ENCODE peak calls at places on chromosomes 4 and X, in eight cellular contexts. Q is AG04449, W is iris pigment epithelial cell, D is Ammon's horn, X is caudate nucleus, J is HS-5, V is Karpas-422, C is SJSA1. P is an unnamed sample.

GRCh38 chr4:32985256-32985655 is 2265.1 kb downstream of the PCDH7 start:
- DNase-seq in Q (no peak), C (no peak), X (no peak), D (no peak), V (no peak), W (peak), J (peak), P (no peak)

GRCh38 chr4:7686166-7686870 is 251.6 kb upstream of the PSAPL1 start:
- DNase-seq in X (no peak), W (no peak), J (no peak), D (no peak), C (no peak), V (no peak), Q (no peak), P (no peak)

GRCh38 chr4:186067757-186068385 is 1.1 kb upstream of the TLR3 start:
- DNase-seq in C (peak), V (peak), Q (no peak), X (peak), W (peak), J (peak), D (peak), P (peak)

GRCh38 chr4:120821986-120822385 is 100.5 kb downstream of the PRDM5 start:
- DNase-seq in J (no peak), C (no peak), V (no peak), W (no peak), X (no peak), Q (no peak), D (peak), P (no peak)

GRCh38 chr4:2290488-2290887 is 28.6 kb upstream of the MXD4 start:
- DNase-seq in Q (no peak), D (no peak), V (peak), X (no peak), J (no peak), W (no peak), C (no peak), P (peak)

GRCh38 chrX:94831364-94831763 is 1157.4 kb downstream of the FAM133A start:
- DNase-seq in J (no peak), C (no peak), D (peak), W (peak), V (peak), X (no peak), Q (no peak), P (no peak)

GRCh38 chr4:183026701-183027100 is 72.4 kb upstream of the WWC2 start:
- DNase-seq in J (no peak), C (no peak), Q (no peak), W (no peak), X (no peak), D (no peak), V (no peak), P (no peak)

GRCh38 chr4:51884055-51884454 is 41.1 kb downstream of the DCUN1D4 start:
- DNase-seq in X (no peak), J (no peak), C (no peak), D (no peak), Q (no peak), W (no peak), V (no peak), P (no peak)

GRCh38 chr4:160110891-160111290 is 1008.0 kb downstream of the RAPGEF2 start:
- DNase-seq in W (peak), J (no peak), X (no peak), D (no peak), V (no peak), C (no peak), Q (no peak), P (no peak)

GRCh38 chr4:107743532-107743931 is 23.5 kb upstream of the PAPSS1 start:
- DNase-seq in Q (no peak), W (peak), J (no peak), X (no peak), C (no peak), V (no peak), D (no peak), P (no peak)

GRCh38 chr4:176563591-176563990 is 229.1 kb downstream of the VEGFC start:
- DNase-seq in D (peak), J (no peak), V (no peak), X (no peak), C (no peak), Q (no peak), W (peak), P (no peak)

GRCh38 chrX:1496076-1496475 is 40.9 kb downstream of the P2RY8 start:
- DNase-seq in C (no peak), D (no peak), X (no peak), Q (no peak), J (no peak), W (no peak), V (no peak), P (peak)

GRCh38 chr4:159823743-159824142 is 720.9 kb downstream of the RAPGEF2 start:
- DNase-seq in J (peak), D (no peak), V (no peak), X (no peak), C (no peak), Q (no peak), W (peak), P (no peak)

GRCh38 chrX:17413228-17413627 is 38.2 kb downstream of the NHS start:
- DNase-seq in V (no peak), Q (no peak), J (peak), X (no peak), D (peak), W (peak), C (no peak), P (no peak)

GRCh38 chr4:6491235-6491634 is 18.8 kb upstream of the PPP2R2C start:
- DNase-seq in V (no peak), Q (no peak), C (no peak), D (no peak), X (no peak), W (no peak), J (no peak), P (peak)

GRCh38 chrX:83186632-83187031 is 321.5 kb upstream of the POU3F4 start:
- DNase-seq in C (no peak), W (no peak), X (no peak), V (no peak), J (no peak), Q (no peak), D (no peak), P (no peak)

GRCh38 chrX:39896951-39897740 is 200.6 kb downstream of the BCOR start:
- DNase-seq in D (no peak), J (no peak), X (no peak), Q (no peak), V (no peak), C (peak), W (peak), P (no peak)

GRCh38 chrX:39144965-39145364 is 343.7 kb downstream of the MID1IP1 start:
- DNase-seq in C (no peak), D (no peak), V (no peak), Q (no peak), W (no peak), J (no peak), X (no peak), P (no peak)

GRCh38 chr4:62930884-62931283 is 1478.4 kb downstream of the TECRL start:
- DNase-seq in W (no peak), J (no peak), D (no peak), C (no peak), X (no peak), Q (no peak), V (no peak), P (no peak)

GRCh38 chrX:46599051-46599560 is 25.5 kb downstream of the CHST7 start:
- DNase-seq in D (no peak), J (no peak), Q (no peak), V (no peak), X (no peak), C (no peak), W (peak), P (no peak)

GRCh38 chr4:110618091-110619000 is 4.5 kb downstream of the PITX2 start:
- DNase-seq in W (peak), C (no peak), X (no peak), D (no peak), J (no peak), Q (no peak), V (no peak), P (no peak)

GRCh38 chrX:107766470-107767140 is 9.0 kb downstream of the TSC22D3 start:
- DNase-seq in Q (no peak), X (no peak), D (no peak), C (no peak), W (peak), V (no peak), J (no peak), P (no peak)

GRCh38 chr4:186789671-186790070 is 66.0 kb upstream of the FAT1 start:
- DNase-seq in Q (no peak), C (peak), D (no peak), J (no peak), X (no peak), W (peak), V (no peak), P (no peak)

GRCh38 chrX:13697440-13697839 is 8.5 kb downstream of the RAB9A start:
- DNase-seq in C (no peak), Q (no peak), W (no peak), V (peak), J (no peak), X (no peak), D (no peak), P (no peak)

GRCh38 chr4:43348591-43348990 is 456.1 kb downstream of the GRXCR1 start:
- DNase-seq in C (no peak), D (no peak), J (no peak), Q (no peak), W (no peak), V (no peak), X (no peak), P (no peak)

GRCh38 chrX:118779581-118779980 is 44.0 kb upstream of the ZCCHC12 start:
- DNase-seq in W (no peak), C (no peak), D (no peak), Q (no peak), X (no peak), V (no peak), J (no peak), P (no peak)

GRCh38 chr4:151195801-151196200 is 81.2 kb upstream of the PRSS48 start:
- DNase-seq in J (peak), V (no peak), X (no peak), W (peak), C (peak), D (no peak), Q (no peak), P (no peak)

GRCh38 chrX:15497865-15498264 is 2.7 kb upstream of the BMX start:
- DNase-seq in C (peak), W (peak), V (peak), D (peak), J (no peak), X (no peak), Q (no peak), P (peak)

GRCh38 chr4:153383131-153383530 is 38.6 kb downstream of the MND1 start:
- DNase-seq in W (peak), D (no peak), C (peak), X (no peak), Q (no peak), V (no peak), J (no peak), P (no peak)

GRCh38 chr4:128776794-128777216 is 32.7 kb upstream of the JADE1 start:
- DNase-seq in J (peak), C (peak), X (no peak), W (peak), V (no peak), Q (peak), D (no peak), P (no peak)

GRCh38 chr4:99885063-99885664 is 9.1 kb downstream of the LAMTOR3 start:
- DNase-seq in X (no peak), D (peak), V (peak), W (peak), C (peak), J (no peak), Q (no peak), P (no peak)

GRCh38 chrX:13046035-13046851 is 1.8 kb upstream of the FAM9C start:
- DNase-seq in X (no peak), J (no peak), Q (no peak), W (no peak), D (no peak), V (no peak), C (no peak), P (no peak)

GRCh38 chrX:13808293-13808692 is 8.6 kb downstream of the GPM6B start:
- DNase-seq in C (no peak), W (no peak), X (no peak), V (no peak), Q (no peak), D (no peak), J (no peak), P (no peak)

P was measured in left lobe of liver.